ENCODE peak calls at places on chromosomes 4 and X, in ten cellular contexts. J is NCI-H1105 treated with DMSO at 0.1 percent for 48 hours; T is stimulated activated CD4-positive, alpha-beta T cell treated with anti-CD3 and anti-CD28 coated beads, Interleukin-4, amount 100 ng/mL, for 4 hours; R is tibial artery; E is foreskin keratinocyte; H is AG10803; I is ureter; P is AG04450; U is brain microvascular endothelial cell; S is H7. K is an unnamed sample.

GRCh38 chr4:76250962-76251361 is 559 bp upstream of the FAM47E start:
- DNase-seq in R (no peak), J (no peak), H (no peak), T (no peak), E (no peak), S (peak), I (no peak), P (no peak), U (no peak), K (no peak)

GRCh38 chr4:175891863-175892262 is 79.8 kb upstream of the GPM6A start:
- DNase-seq in I (no peak), S (peak), H (peak), R (no peak), P (no peak), T (no peak), E (peak), J (peak), U (no peak), K (no peak)

GRCh38 chr4:30744957-30745640 is 24.9 kb downstream of the PCDH7 start:
- DNase-seq in I (no peak), E (peak), T (no peak), H (no peak), U (no peak), P (no peak), J (no peak), R (no peak), S (no peak), K (no peak)

GRCh38 chr4:25925486-25926201 is 11.6 kb downstream of the SMIM20 start:
- DNase-seq in P (no peak), J (peak), E (peak), I (no peak), U (peak), T (peak), S (peak), H (peak), R (peak), K (no peak)

GRCh38 chr4:113106076-113106475 is 56.6 kb downstream of the ANK2 start:
- DNase-seq in E (peak), R (no peak), U (peak), I (no peak), P (peak), J (no peak), T (no peak), H (peak), S (no peak), K (no peak)

GRCh38 chr4:28686618-28687017 is 1826.0 kb downstream of the STIM2 start:
- DNase-seq in P (no peak), U (peak), E (peak), S (peak), R (no peak), J (peak), I (no peak), H (peak), T (no peak), K (no peak)

GRCh38 chrX:981791-982626 is 230.4 kb downstream of the CRLF2 start:
- DNase-seq in P (no peak), R (no peak), U (no peak), T (no peak), I (no peak), H (no peak), S (no peak), J (no peak), E (no peak), K (no peak)

GRCh38 chr4:146522862-146523205 is 1.1 kb upstream of the SLC10A7 start:
- DNase-seq in J (no peak), P (no peak), R (no peak), T (no peak), U (no peak), S (no peak), I (no peak), E (peak), H (no peak), K (no peak)

GRCh38 chr4:78864405-78865024 is 74.7 kb downstream of the PAQR3 start:
- DNase-seq in J (peak), S (peak), I (no peak), H (peak), U (peak), R (no peak), T (no peak), E (peak), P (peak), K (no peak)

GRCh38 chr4:16129336-16129735 is 45.5 kb upstream of the PROM1 start:
- DNase-seq in E (no peak), J (no peak), U (no peak), S (no peak), H (no peak), R (no peak), P (no peak), T (no peak), I (no peak), K (no peak)

GRCh38 chrX:43785930-43786591 is 96.2 kb downstream of the MAOB start:
- DNase-seq in I (no peak), E (no peak), T (no peak), R (no peak), H (no peak), J (no peak), P (no peak), S (no peak), U (no peak), K (no peak)

GRCh38 chr4:119873132-119873531 is 193.5 kb downstream of the MAD2L1 start:
- DNase-seq in J (no peak), S (no peak), H (no peak), T (no peak), E (no peak), R (no peak), P (no peak), I (no peak), U (no peak), K (no peak)

GRCh38 chr4:109052699-109053656 is 249.5 kb downstream of the COL25A1 start:
- DNase-seq in H (no peak), T (no peak), I (no peak), R (no peak), P (no peak), E (no peak), U (no peak), S (no peak), J (no peak), K (no peak)

GRCh38 chrX:110146521-110146920 is 143.6 kb downstream of the TMEM164 start:
- DNase-seq in P (no peak), I (no peak), J (peak), U (peak), S (peak), E (no peak), R (peak), H (peak), T (peak), K (no peak)

GRCh38 chr4:19187104-19187503 is 1064.6 kb upstream of the SLIT2 start:
- DNase-seq in R (no peak), S (no peak), U (peak), J (no peak), H (no peak), E (no peak), I (no peak), T (no peak), P (no peak), K (no peak)

GRCh38 chr4:151962138-151962845 is 201.5 kb upstream of the GATB start:
- DNase-seq in U (no peak), T (no peak), E (peak), S (no peak), P (no peak), J (no peak), H (no peak), R (no peak), I (no peak), K (no peak)

GRCh38 chrX:39689374-39690104 is 408.2 kb downstream of the BCOR start:
- DNase-seq in U (no peak), J (peak), H (no peak), T (no peak), E (no peak), R (no peak), P (no peak), S (peak), I (no peak), K (no peak)

GRCh38 chr4:184506527-184507121 is 32.3 kb upstream of the IRF2 start:
- DNase-seq in R (no peak), J (no peak), H (no peak), P (no peak), I (no peak), T (no peak), U (no peak), S (peak), E (no peak), K (peak)

GRCh38 chr4:169051936-169052335 is 41.9 kb upstream of the CBR4 start:
- DNase-seq in S (no peak), R (no peak), H (no peak), I (no peak), J (no peak), U (no peak), E (peak), T (no peak), P (no peak), K (no peak)

GRCh38 chr4:56200275-56200674 is 187.0 kb downstream of the AASDH start:
- DNase-seq in R (no peak), H (no peak), T (no peak), E (no peak), J (no peak), S (no peak), P (no peak), I (no peak), U (no peak), K (no peak)

GRCh38 chr4:139014391-139015268 is 951 bp upstream of the NOCT start:
- DNase-seq in T (no peak), U (peak), S (peak), I (no peak), R (no peak), J (no peak), H (peak), P (peak), E (peak), K (no peak)

GRCh38 chrX:724256-724655 is 93.7 kb downstream of the SHOX start:
- DNase-seq in J (no peak), H (no peak), T (no peak), R (no peak), I (peak), U (no peak), S (no peak), P (no peak), E (no peak), K (no peak)

GRCh38 chr4:186932631-186933150 is 209.0 kb upstream of the FAT1 start:
- DNase-seq in P (no peak), T (no peak), U (peak), I (no peak), R (no peak), S (no peak), H (peak), E (peak), J (peak), K (no peak)

GRCh38 chr4:8328866-8329559 is 59.5 kb downstream of the HTRA3 start:
- DNase-seq in J (no peak), S (no peak), T (no peak), H (no peak), E (no peak), U (no peak), I (no peak), R (peak), P (no peak), K (peak)

GRCh38 chrX:101291204-101291603 is at the start of gene TAF7L:
- DNase-seq in J (no peak), H (peak), P (no peak), S (peak), R (no peak), I (no peak), T (no peak), E (no peak), U (no peak), K (no peak)

GRCh38 chr4:16916719-16917337 is 18.4 kb upstream of the LDB2 start:
- DNase-seq in T (peak), P (no peak), S (peak), J (peak), R (no peak), I (no peak), U (peak), E (peak), H (no peak), K (no peak)

GRCh38 chrX:12770440-12770839 is 20.8 kb upstream of the PRPS2 start:
- DNase-seq in S (no peak), U (no peak), J (peak), I (no peak), E (peak), P (no peak), R (no peak), H (peak), T (no peak), K (no peak)

GRCh38 chr4:134999169-134999568 is 797.6 kb upstream of the PABPC4L start:
- DNase-seq in U (no peak), S (no peak), T (no peak), E (no peak), H (no peak), J (no peak), R (no peak), P (no peak), I (no peak), K (no peak)

GRCh38 chrX:106243376-106243775 is 75.3 kb downstream of the PWWP3B start:
- DNase-seq in R (no peak), I (no peak), H (no peak), E (peak), U (no peak), P (no peak), J (no peak), T (no peak), S (no peak), K (no peak)

GRCh38 chrX:39760930-39761329 is 336.8 kb downstream of the BCOR start:
- DNase-seq in J (no peak), T (no peak), P (no peak), U (no peak), H (no peak), I (no peak), R (no peak), S (no peak), E (no peak), K (no peak)

GRCh38 chrX:115602729-115603389 is 41.9 kb downstream of the PLS3 start:
- DNase-seq in R (no peak), S (no peak), H (no peak), P (no peak), I (no peak), T (no peak), E (peak), J (peak), U (no peak), K (no peak)

GRCh38 chrX:107396235-107396634 is 53.2 kb upstream of the FRMPD3 start:
- DNase-seq in H (no peak), J (no peak), T (no peak), I (no peak), U (no peak), S (no peak), E (no peak), P (no peak), R (no peak), K (no peak)

GRCh38 chr4:33160126-33160525 is 2440.0 kb downstream of the PCDH7 start:
- DNase-seq in J (peak), T (no peak), E (peak), I (no peak), H (peak), R (no peak), U (peak), S (peak), P (no peak), K (no peak)

GRCh38 chrX:14673764-14674163 is 144.4 kb downstream of the GLRA2 start:
- DNase-seq in I (peak), R (no peak), J (peak), E (peak), P (peak), S (no peak), T (no peak), H (peak), U (peak), K (no peak)

GRCh38 chr4:37981425-37981824 is 21.2 kb downstream of the PTTG2 start:
- DNase-seq in P (no peak), I (no peak), E (peak), U (no peak), S (no peak), J (no peak), H (no peak), T (no peak), R (no peak), K (no peak)

GRCh38 chr4:111127842-111128241 is 505.0 kb upstream of the PITX2 start:
- DNase-seq in P (no peak), I (no peak), U (no peak), T (no peak), S (no peak), J (no peak), H (no peak), E (no peak), R (no peak), K (no peak)

GRCh38 chrX:71618787-71619186 is 476 bp upstream of the CXCR3 start:
- DNase-seq in P (no peak), J (no peak), R (no peak), H (no peak), E (no peak), T (no peak), U (no peak), S (no peak), I (no peak), K (no peak)

GRCh38 chr4:71356924-71357663 is 18.3 kb downstream of the SLC4A4 start:
- DNase-seq in H (no peak), T (no peak), I (no peak), S (no peak), E (no peak), P (no peak), U (no peak), R (no peak), J (no peak), K (no peak)

GRCh38 chr4:120718979-120719566 is 203.5 kb downstream of the PRDM5 start:
- DNase-seq in J (peak), S (no peak), R (no peak), U (peak), I (no peak), H (peak), E (no peak), T (no peak), P (peak), K (no peak)